ENCODE peak calls at places on chromosomes 7 and 10, in nine cellular contexts. V is ELR, S is lower leg skin, D is T-helper 17 cell, B is HS-5, J is T-helper 9 cell, C is AG04450, Y is ELF-1, O is NCI-H2081. N is an unnamed sample.

GRCh38 chr7:132709971-132710567 is 133.8 kb upstream of the PLXNA4 start:
- DNase-seq in V (peak; percentile 66), S (no peak), D (no peak), B (peak; percentile 2), J (no peak), C (peak; percentile 4), Y (no peak), O (no peak), N (no peak)

GRCh38 chr7:105876964-105877601 is 684 bp upstream of the ATXN7L1 start:
- DNase-seq in V (peak; percentile 73), S (peak; percentile 17), D (no peak), B (no peak), J (no peak), C (no peak), Y (peak; percentile 75), O (peak; percentile 30), N (no peak)

GRCh38 chr7:39306028-39306570 is 260.1 kb upstream of the YAE1 start:
- DNase-seq in V (no peak), S (no peak), D (no peak), B (no peak), J (no peak), C (no peak), Y (no peak), O (no peak), N (no peak)

GRCh38 chr10:125148021-125148439 is 12.3 kb downstream of the CTBP2 start:
- DNase-seq in V (peak; percentile 48), S (no peak), D (no peak), B (no peak), J (no peak), C (no peak), Y (no peak), O (no peak), N (peak; percentile 38)

GRCh38 chr7:148702876-148703670 is 4.4 kb downstream of the CUL1 start:
- DNase-seq in V (no peak), S (no peak), D (no peak), B (no peak), J (no peak), C (no peak), Y (no peak), O (no peak), N (no peak)

GRCh38 chr7:34739651-34740300 is 81.8 kb downstream of the NPSR1 start:
- DNase-seq in V (no peak), S (no peak), D (no peak), B (no peak), J (no peak), C (no peak), Y (no peak), O (no peak), N (no peak)

GRCh38 chr10:72695496-72695895 is 3.6 kb downstream of the MCU start:
- DNase-seq in V (no peak), S (no peak), D (no peak), B (no peak), J (no peak), C (no peak), Y (no peak), O (no peak), N (no peak)

GRCh38 chr7:92560602-92561001 is 29.6 kb downstream of the FAM133B start:
- DNase-seq in V (no peak), S (no peak), D (no peak), B (no peak), J (no peak), C (no peak), Y (no peak), O (no peak), N (no peak)

GRCh38 chr10:84908491-84908890 is 580.1 kb downstream of the CCSER2 start:
- DNase-seq in V (no peak), S (no peak), D (no peak), B (no peak), J (no peak), C (no peak), Y (no peak), O (no peak), N (no peak)

GRCh38 chr10:45602082-45602730 is 70.4 kb downstream of the ZFAND4 start:
- DNase-seq in V (peak; percentile 37), S (no peak), D (no peak), B (no peak), J (no peak), C (peak; percentile 21), Y (no peak), O (no peak), N (no peak)

GRCh38 chr10:129471447-129471846 is 4.4 kb downstream of the MGMT start:
- DNase-seq in V (no peak), S (no peak), D (no peak), B (no peak), J (no peak), C (no peak), Y (no peak), O (no peak), N (no peak)

GRCh38 chr10:11853468-11853867 is 30.3 kb downstream of the PROSER2 start:
- DNase-seq in V (peak; percentile 10), S (no peak), D (no peak), B (no peak), J (no peak), C (no peak), Y (no peak), O (no peak), N (no peak)

GRCh38 chr10:132399117-132400035 is 2.4 kb downstream of the PWWP2B start:
- DNase-seq in V (no peak), S (no peak), D (no peak), B (no peak), J (no peak), C (no peak), Y (no peak), O (no peak), N (no peak)

N was measured in tibial nerve.